ENCODE peak calls at places on chromosomes 5 and 9, in four cellular contexts. One of them, this sample, is unnamed.

GRCh38 chr9:135001526-135001925 is 83.8 kb upstream of the FCN1 start:
- DNase-seq in cerebellum: no peak
- DNase-seq in fibroblast of pulmonary artery: no peak
- DNase-seq in Panc1: no peak
- DNase-seq in this sample: no peak

GRCh38 chr9:1210954-1211353 is 160.8 kb downstream of the DMRT2 start:
- DNase-seq in cerebellum: no peak
- DNase-seq in fibroblast of pulmonary artery: no peak
- DNase-seq in Panc1: no peak
- DNase-seq in this sample: no peak

GRCh38 chr5:93593476-93594060 is 10.5 kb downstream of the NR2F1 start:
- DNase-seq in cerebellum: no peak
- DNase-seq in fibroblast of pulmonary artery: no peak
- DNase-seq in Panc1: no peak
- DNase-seq in this sample: peak

GRCh38 chr5:171678631-171679030 is 107.0 kb upstream of the SMIM23 start:
- DNase-seq in cerebellum: no peak
- DNase-seq in fibroblast of pulmonary artery: no peak
- DNase-seq in Panc1: no peak
- DNase-seq in this sample: no peak

GRCh38 chr9:128215491-128216404 is 12.6 kb downstream of the DNM1 start:
- DNase-seq in cerebellum: peak
- DNase-seq in fibroblast of pulmonary artery: peak
- DNase-seq in Panc1: no peak
- DNase-seq in this sample: no peak

GRCh38 chr5:7540806-7541205 is 144.9 kb downstream of the ADCY2 start:
- DNase-seq in cerebellum: no peak
- DNase-seq in fibroblast of pulmonary artery: no peak
- DNase-seq in Panc1: no peak
- DNase-seq in this sample: no peak

GRCh38 chr9:127455299-127455992 is 4.1 kb downstream of the LRSAM1 start:
- DNase-seq in cerebellum: no peak
- DNase-seq in fibroblast of pulmonary artery: no peak
- DNase-seq in Panc1: no peak
- DNase-seq in this sample: no peak

GRCh38 chr9:132078369-132079356 is 1.0 kb downstream of the MED27 start:
- DNase-seq in cerebellum: peak
- DNase-seq in fibroblast of pulmonary artery: peak
- DNase-seq in Panc1: no peak
- DNase-seq in this sample: no peak

GRCh38 chr9:111250836-111251452 is 79.1 kb downstream of the OR2K2 start:
- DNase-seq in cerebellum: no peak
- DNase-seq in fibroblast of pulmonary artery: no peak
- DNase-seq in Panc1: no peak
- DNase-seq in this sample: no peak

GRCh38 chr5:52831776-52832511 is 44.2 kb downstream of the ITGA1 start:
- DNase-seq in cerebellum: no peak
- DNase-seq in fibroblast of pulmonary artery: peak
- DNase-seq in Panc1: no peak
- DNase-seq in this sample: no peak

GRCh38 chr9:132857031-132857430 is 21.1 kb downstream of the AK8 start:
- DNase-seq in cerebellum: no peak
- DNase-seq in fibroblast of pulmonary artery: peak
- DNase-seq in Panc1: no peak
- DNase-seq in this sample: no peak

GRCh38 chr9:88996046-88997005 is 5.1 kb downstream of the S1PR3 start:
- DNase-seq in cerebellum: no peak
- DNase-seq in fibroblast of pulmonary artery: no peak
- DNase-seq in Panc1: no peak
- DNase-seq in this sample: no peak

GRCh38 chr9:34550681-34551270 is 28.0 kb upstream of the ENHO start:
- DNase-seq in cerebellum: no peak
- DNase-seq in fibroblast of pulmonary artery: no peak
- DNase-seq in Panc1: no peak
- DNase-seq in this sample: no peak

GRCh38 chr5:115629903-115630302 is 4.1 kb upstream of the TMED7 start:
- DNase-seq in cerebellum: no peak
- DNase-seq in fibroblast of pulmonary artery: no peak
- DNase-seq in Panc1: no peak
- DNase-seq in this sample: no peak

GRCh38 chr9:214488-215448 is at the start of gene DOCK8:
- DNase-seq in cerebellum: no peak
- DNase-seq in fibroblast of pulmonary artery: peak
- DNase-seq in Panc1: no peak
- DNase-seq in this sample: peak

GRCh38 chr9:80792721-80793120 is 896.6 kb downstream of the TLE1 start:
- DNase-seq in cerebellum: peak
- DNase-seq in fibroblast of pulmonary artery: no peak
- DNase-seq in Panc1: no peak
- DNase-seq in this sample: no peak

GRCh38 chr9:136711751-136712689 is at the start of gene DIPK1B:
- DNase-seq in cerebellum: peak
- DNase-seq in fibroblast of pulmonary artery: no peak
- DNase-seq in Panc1: no peak
- DNase-seq in this sample: peak

GRCh38 chr9:92350129-92350739 is 24.5 kb downstream of the CENPP start:
- DNase-seq in cerebellum: no peak
- DNase-seq in fibroblast of pulmonary artery: peak
- DNase-seq in Panc1: no peak
- DNase-seq in this sample: no peak

This sample was measured in WTC11.